ENCODE peak calls at places on chromosomes 3 and 15, in eight cellular contexts. N is astrocyte of the spinal cord, M is GM10248, S is AG10803, T is epithelial cell of esophagus, J is A549, A is AG04450, B is suprapubic skin. I is an unnamed sample.

GRCh38 chr3:64152100-64152499 is 73.2 kb downstream of the PRICKLE2 start:
- DNase-seq in N (peak), M (no peak), S (peak), T (peak), J (peak), A (peak), B (no peak), I (no peak)

GRCh38 chr3:45218578-45219390 is 7.3 kb downstream of the TMEM158 start:
- DNase-seq in N (peak), M (no peak), S (peak), T (peak), J (no peak), A (peak), B (no peak), I (no peak)

GRCh38 chr3:84958495-84959469 is at the start of gene CADM2:
- DNase-seq in N (peak), M (peak), S (peak), T (peak), J (peak), A (no peak), B (peak), I (peak)

GRCh38 chr15:31148622-31149505 is 47.3 kb upstream of the TRPM1 start:
- DNase-seq in N (no peak), M (no peak), S (no peak), T (no peak), J (no peak), A (no peak), B (no peak), I (no peak)

GRCh38 chr3:125479091-125479490 is 40.9 kb downstream of the SNX4 start:
- DNase-seq in N (no peak), M (no peak), S (no peak), T (no peak), J (no peak), A (no peak), B (no peak), I (no peak)

GRCh38 chr3:4406746-4407568 is 60.1 kb downstream of the SUMF1 start:
- DNase-seq in N (peak), M (no peak), S (no peak), T (no peak), J (peak), A (no peak), B (no peak), I (no peak)

GRCh38 chr3:61053781-61054496 is 197.3 kb downstream of the FHIT start:
- DNase-seq in N (no peak), M (no peak), S (no peak), T (peak), J (no peak), A (no peak), B (no peak), I (no peak)

GRCh38 chr3:153192327-153192726 is 30.3 kb downstream of the RAP2B start:
- DNase-seq in N (no peak), M (no peak), S (no peak), T (no peak), J (no peak), A (no peak), B (no peak), I (no peak)

GRCh38 chr15:27743638-27744037 is 355.5 kb downstream of the OCA2 start:
- DNase-seq in N (no peak), M (no peak), S (no peak), T (no peak), J (no peak), A (no peak), B (no peak), I (no peak)

GRCh38 chr3:184360834-184361531 is 422 bp downstream of the CLCN2 start:
- DNase-seq in N (no peak), M (no peak), S (no peak), T (no peak), J (no peak), A (no peak), B (no peak), I (no peak)

GRCh38 chr15:75109021-75109690 is 85.8 kb downstream of the PPCDC start:
- DNase-seq in N (no peak), M (no peak), S (no peak), T (no peak), J (no peak), A (no peak), B (no peak), I (no peak)

GRCh38 chr15:74383695-74384565 is 16.5 kb upstream of the CYP11A1 start:
- DNase-seq in N (no peak), M (peak), S (no peak), T (peak), J (peak), A (no peak), B (no peak), I (no peak)

GRCh38 chr15:75149911-75150709 is 51.6 kb upstream of the C15orf39 start:
- DNase-seq in N (peak), M (no peak), S (peak), T (peak), J (peak), A (no peak), B (no peak), I (no peak)

GRCh38 chr3:127680146-127680661 is 7.5 kb downstream of the ABTB1 start:
- DNase-seq in N (no peak), M (no peak), S (no peak), T (no peak), J (no peak), A (no peak), B (peak), I (no peak)

GRCh38 chr3:111326144-111326995 is 215.6 kb upstream of the CD96 start:
- DNase-seq in N (peak), M (no peak), S (peak), T (no peak), J (no peak), A (peak), B (no peak), I (no peak)

GRCh38 chr3:40971191-40972168 is 227.8 kb upstream of the CTNNB1 start:
- DNase-seq in N (peak), M (peak), S (peak), T (peak), J (peak), A (peak), B (no peak), I (no peak)

GRCh38 chr3:172522871-172523818 is at the start of gene TNFSF10:
- DNase-seq in N (no peak), M (peak), S (peak), T (peak), J (no peak), A (no peak), B (peak), I (no peak)

GRCh38 chr3:61451841-61452240 is 109.5 kb upstream of the PTPRG start:
- DNase-seq in N (no peak), M (no peak), S (peak), T (peak), J (no peak), A (no peak), B (no peak), I (no peak)

GRCh38 chr3:172512363-172512762 is 10.9 kb downstream of the TNFSF10 start:
- DNase-seq in N (peak), M (peak), S (no peak), T (no peak), J (no peak), A (no peak), B (no peak), I (no peak)

GRCh38 chr15:23441204-23441603 is 5.8 kb downstream of the GOLGA6L2 start:
- DNase-seq in N (no peak), M (no peak), S (no peak), T (no peak), J (no peak), A (no peak), B (no peak), I (no peak)

GRCh38 chr3:27677554-27677953 is 44.6 kb downstream of the EOMES start:
- DNase-seq in N (peak), M (no peak), S (peak), T (peak), J (peak), A (peak), B (no peak), I (no peak)

GRCh38 chr15:64009241-64009640 is 37.0 kb downstream of the DAPK2 start:
- DNase-seq in N (no peak), M (no peak), S (peak), T (peak), J (no peak), A (no peak), B (no peak), I (no peak)

GRCh38 chr3:11641683-11642407 is 1.9 kb downstream of the VGLL4 start:
- DNase-seq in N (peak), M (peak), S (peak), T (peak), J (no peak), A (peak), B (no peak), I (no peak)

GRCh38 chr15:88580532-88580931 is 34.1 kb upstream of the DET1 start:
- DNase-seq in N (no peak), M (no peak), S (no peak), T (no peak), J (no peak), A (no peak), B (no peak), I (no peak)

GRCh38 chr3:45742432-45743089 is 53.4 kb downstream of the SACM1L start:
- DNase-seq in N (no peak), M (no peak), S (no peak), T (no peak), J (no peak), A (no peak), B (no peak), I (no peak)

GRCh38 chr3:16849795-16850194 is 35.0 kb upstream of the PLCL2 start:
- DNase-seq in N (peak), M (no peak), S (peak), T (peak), J (no peak), A (peak), B (no peak), I (no peak)

GRCh38 chr3:37967252-37967881 is 23.2 kb upstream of the VILL start:
- DNase-seq in N (peak), M (peak), S (peak), T (peak), J (peak), A (peak), B (no peak), I (no peak)

GRCh38 chr3:121477589-121477988 is 68.2 kb downstream of the POLQ start:
- DNase-seq in N (peak), M (no peak), S (peak), T (no peak), J (no peak), A (peak), B (no peak), I (no peak)

GRCh38 chr3:373193-373784 is 176.7 kb downstream of the CHL1 start:
- DNase-seq in N (no peak), M (no peak), S (no peak), T (no peak), J (no peak), A (no peak), B (no peak), I (no peak)
- TF ChIP-seq CTCF in N (no peak), M (no peak), S (no peak), T (no peak), J (no peak), A (no peak), B (no peak), I (no peak)

GRCh38 chr3:107884719-107885460 is 205.9 kb downstream of the CD47 start:
- DNase-seq in N (peak), M (no peak), S (peak), T (no peak), J (no peak), A (peak), B (no peak), I (no peak)
- TF ChIP-seq CTCF in N (no peak), M (no peak), S (peak), T (no peak), J (no peak), A (peak), B (no peak), I (peak)

GRCh38 chr15:40858706-40859105 is 14.9 kb downstream of the SPINT1 start:
- DNase-seq in N (no peak), M (no peak), S (no peak), T (no peak), J (no peak), A (no peak), B (no peak), I (no peak)

GRCh38 chr15:40855706-40856234 is 11.9 kb downstream of the SPINT1 start:
- DNase-seq in N (no peak), M (no peak), S (no peak), T (no peak), J (no peak), A (no peak), B (no peak), I (no peak)

GRCh38 chr15:40859206-40859851 is 14.7 kb downstream of the RHOV start:
- DNase-seq in N (peak), M (peak), S (peak), T (peak), J (peak), A (peak), B (peak), I (peak)

GRCh38 chr15:40856736-40857135 is 12.9 kb downstream of the SPINT1 start:
- DNase-seq in N (no peak), M (no peak), S (no peak), T (no peak), J (no peak), A (no peak), B (no peak), I (no peak)

GRCh38 chr15:40857601-40858351 is 13.9 kb downstream of the SPINT1 start:
- DNase-seq in N (peak), M (peak), S (peak), T (peak), J (peak), A (peak), B (peak), I (peak)
- TF ChIP-seq CTCF in N (peak), M (peak), S (peak), T (peak), J (peak), A (peak), B (peak), I (peak)

GRCh38 chr15:83657549-83657948 is 3.6 kb downstream of the ADAMTSL3 start:
- DNase-seq in N (no peak), M (no peak), S (no peak), T (no peak), J (peak), A (no peak), B (no peak), I (no peak)
- TF ChIP-seq CTCF in N (no peak), M (peak), S (no peak), T (no peak), J (peak), A (peak), B (no peak), I (peak)

DNA sequence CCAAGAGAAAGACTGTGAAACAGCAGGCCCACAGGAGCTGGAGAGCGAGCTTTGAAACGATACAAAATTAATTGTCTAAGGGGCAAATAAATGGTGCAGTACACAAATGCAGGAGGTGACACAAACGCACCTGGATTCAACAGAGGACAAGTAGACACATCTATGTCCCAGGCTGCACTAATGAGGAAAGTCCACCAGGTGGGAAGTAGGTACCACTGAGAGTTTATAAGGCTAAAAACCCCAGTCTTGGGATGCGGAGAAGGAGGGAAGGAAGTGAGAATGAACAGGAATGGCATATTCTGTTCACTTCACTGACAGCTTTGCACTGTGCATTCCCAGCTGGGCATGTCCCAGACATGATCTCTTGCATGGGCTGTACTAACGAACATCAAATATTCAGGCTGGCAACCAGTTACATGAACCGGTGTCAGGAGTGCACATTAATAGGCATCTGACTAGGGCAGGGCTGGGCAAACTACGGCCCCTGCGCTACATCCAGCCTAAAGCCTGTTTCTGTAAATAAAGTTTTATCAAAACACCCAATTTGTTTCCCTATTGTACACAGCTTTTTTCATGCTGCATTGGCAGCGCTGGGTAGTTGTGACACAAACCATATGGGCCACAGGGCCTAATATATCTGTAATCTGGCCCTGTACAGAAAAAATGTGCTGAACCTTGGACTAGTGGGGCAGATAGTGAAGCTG is 107.1 kb downstream of the IGF2BP2 start:
- DNase-seq in N (no peak), M (no peak), S (peak), T (peak), J (no peak), A (no peak), B (no peak), I (no peak)
- TF ChIP-seq CTCF in N (no peak), M (no peak), S (peak), T (no peak), J (no peak), A (peak), B (no peak), I (peak)

GRCh38 chr15:53976844-53977392 is 1.3 kb upstream of the UNC13C start:
- DNase-seq in N (no peak), M (no peak), S (no peak), T (peak), J (peak), A (no peak), B (no peak), I (no peak)
- TF ChIP-seq CTCF in N (no peak), M (no peak), S (no peak), T (peak), J (peak), A (no peak), B (no peak), I (peak)

GRCh38 chr3:161096771-161097367 is 8.3 kb downstream of the B3GALNT1 start:
- DNase-seq in N (no peak), M (no peak), S (no peak), T (peak), J (peak), A (no peak), B (no peak), I (no peak)
- TF ChIP-seq CTCF in N (peak), M (peak), S (no peak), T (peak), J (peak), A (peak), B (no peak), I (peak)

DNA sequence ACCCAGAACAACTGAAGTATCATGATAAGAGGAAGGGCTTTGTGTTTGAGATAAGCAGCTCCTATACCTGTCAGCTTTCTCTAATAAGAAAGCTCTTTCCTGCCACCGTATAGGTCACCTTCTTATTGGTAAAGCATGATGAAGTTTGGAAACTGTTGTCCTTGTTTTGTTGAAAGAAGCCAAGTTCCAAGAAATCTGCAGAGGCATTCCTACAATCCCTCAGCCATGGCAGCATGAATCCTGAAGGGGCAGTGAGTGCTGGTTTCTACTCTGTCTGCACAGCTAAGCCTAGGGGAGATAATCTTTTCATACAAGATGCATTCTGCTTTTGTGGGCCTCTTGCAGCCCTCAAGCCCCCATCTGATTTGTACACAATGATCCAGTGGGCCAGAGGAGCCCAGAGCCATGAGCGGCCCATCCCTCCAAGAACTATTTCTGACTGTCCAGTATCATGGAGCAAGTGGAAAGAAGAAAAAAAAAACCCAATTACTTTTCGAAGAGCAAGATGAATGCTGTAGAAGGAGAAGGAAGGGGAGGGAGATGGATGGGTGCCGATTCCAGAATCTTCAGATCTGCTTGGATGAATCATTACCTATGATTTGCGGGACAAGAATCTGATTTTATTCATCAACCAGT is 1.9 kb upstream of the THBS1 start:
- DNase-seq in N (peak), M (no peak), S (peak), T (no peak), J (no peak), A (no peak), B (no peak), I (no peak)
- TF ChIP-seq CTCF in N (peak), M (no peak), S (peak), T (no peak), J (no peak), A (peak), B (no peak), I (peak)

I was measured in type B pancreatic cell.